ENCODE peak calls at places on chromosomes 6 and 20, in four cellular contexts. W is AG09309, T is sigmoid colon, E is left lung. V is an unnamed sample.

GRCh38 chr6:33377166-33377565 is 14.5 kb upstream of the KIFC1 start:
- DNase-seq in E (no peak), W (no peak), T (no peak), V (no peak)

GRCh38 chr6:43738877-43739641 is 31.0 kb upstream of the VEGFA start:
- DNase-seq in T (no peak), E (no peak), W (no peak), V (no peak)

GRCh38 chr20:45910670-45911485 is 1.1 kb downstream of the PLTP start:
- DNase-seq in W (peak), E (peak), T (peak), V (peak)

GRCh38 chr6:71473908-71474307 is 185.3 kb downstream of the OGFRL1 start:
- DNase-seq in W (peak), T (peak), E (peak), V (peak)

GRCh38 chr6:122696853-122697252 is 82.7 kb upstream of the FABP7 start:
- DNase-seq in T (no peak), E (no peak), W (no peak), V (peak)

GRCh38 chr6:42618686-42619085 is 54.9 kb downstream of the UBR2 start:
- DNase-seq in E (no peak), T (no peak), W (peak), V (no peak)

GRCh38 chr6:45991189-45991588 is 24.5 kb downstream of the CLIC5 start:
- DNase-seq in T (no peak), E (no peak), W (no peak), V (no peak)

GRCh38 chr20:41408986-41409385 is 42.4 kb upstream of the EMILIN3 start:
- DNase-seq in T (no peak), E (no peak), W (no peak), V (no peak)

GRCh38 chr20:41308290-41308691 is 9.2 kb downstream of the ZHX3 start:
- DNase-seq in T (no peak), W (no peak), E (no peak), V (peak)

GRCh38 chr6:62615366-62616015 is 329.5 kb upstream of the KHDRBS2 start:
- DNase-seq in W (no peak), E (peak), T (no peak), V (no peak)

GRCh38 chr6:22306741-22307466 is 10.1 kb upstream of the PRL start:
- DNase-seq in T (no peak), W (no peak), E (no peak), V (no peak)

GRCh38 chr20:36572701-36573102 is 695 bp upstream of the TGIF2 start:
- DNase-seq in W (no peak), E (no peak), T (no peak), V (no peak)

GRCh38 chr20:60976913-60977312 is 275.1 kb upstream of the CDH4 start:
- DNase-seq in T (no peak), W (no peak), E (no peak), V (no peak)

GRCh38 chr20:41249371-41249770 is 68.2 kb downstream of the ZHX3 start:
- DNase-seq in W (peak), T (peak), E (peak), V (peak)

GRCh38 chr20:38173237-38174156 is 8.4 kb upstream of the TGM2 start:
- DNase-seq in T (peak), W (peak), E (no peak), V (peak)

GRCh38 chr6:35059606-35060355 is 81.4 kb downstream of the TCP11 start:
- DNase-seq in E (no peak), W (no peak), T (no peak), V (no peak)

GRCh38 chr20:59005523-59006166 is 1.4 kb downstream of the CTSZ start:
- DNase-seq in W (no peak), T (peak), E (no peak), V (no peak)

GRCh38 chr6:83511901-83512681 is at the start of gene PRSS35:
- DNase-seq in E (peak), T (no peak), W (no peak), V (no peak)

GRCh38 chr20:46767127-46767761 is 57.8 kb downstream of the SLC2A10 start:
- DNase-seq in T (no peak), E (no peak), W (no peak), V (no peak)

GRCh38 chr6:152212437-152212836 is 405.0 kb downstream of the ESR1 start:
- DNase-seq in T (no peak), W (no peak), E (no peak), V (no peak)

GRCh38 chr20:48822879-48823385 is 4.9 kb downstream of the PREX1 start:
- DNase-seq in W (no peak), T (no peak), E (no peak), V (no peak)

GRCh38 chr6:26071135-26071534 is 16.1 kb upstream of the HFE start:
- DNase-seq in W (no peak), E (no peak), T (no peak), V (no peak)

GRCh38 chr6:37187321-37188022 is 17.5 kb downstream of the PIM1 start:
- DNase-seq in W (no peak), E (peak), T (no peak), V (no peak)

GRCh38 chr6:41122373-41122772 is 31.8 kb downstream of the TREML1 start:
- DNase-seq in T (no peak), W (no peak), E (no peak), V (no peak)

GRCh38 chr6:99790679-99791078 is 184.0 kb downstream of the PRDM13 start:
- DNase-seq in T (no peak), E (no peak), W (no peak), V (no peak)

GRCh38 chr6:161095916-161096315 is 104.3 kb downstream of the MAP3K4 start:
- DNase-seq in E (no peak), T (no peak), W (no peak), V (no peak)

GRCh38 chr6:30727920-30728605 is 7.9 kb downstream of the TUBB start:
- DNase-seq in W (no peak), E (no peak), T (no peak), V (no peak)

GRCh38 chr6:126657556-126658129 is 317.7 kb downstream of the CENPW start:
- DNase-seq in W (no peak), T (no peak), E (no peak), V (peak)

GRCh38 chr6:28941681-28942448 is 18.1 kb upstream of the TRIM27 start:
- DNase-seq in T (no peak), W (no peak), E (no peak), V (no peak)

GRCh38 chr6:153125032-153125431 is 6.0 kb downstream of the RGS17 start:
- DNase-seq in T (no peak), W (no peak), E (no peak), V (no peak)

GRCh38 chr20:47178277-47178676 is 178.2 kb downstream of the ZMYND8 start:
- DNase-seq in E (no peak), T (no peak), W (no peak), V (no peak)

GRCh38 chr6:98975331-98975891 is 27.7 kb upstream of the FBXL4 start:
- DNase-seq in W (no peak), E (no peak), T (no peak), V (no peak)

GRCh38 chr6:122984393-122984792 is 11.6 kb upstream of the CLVS2 start:
- DNase-seq in E (no peak), T (no peak), W (no peak), V (no peak)

GRCh38 chr6:30767158-30767943 is 23.0 kb upstream of the IER3 start:
- DNase-seq in W (no peak), T (no peak), E (no peak), V (no peak)

GRCh38 chr6:137764464-137764863 is 102.6 kb upstream of the TNFAIP3 start:
- DNase-seq in T (no peak), E (no peak), W (peak), V (peak)

GRCh38 chr20:23857954-23858565 is 21.5 kb downstream of the CST5 start:
- DNase-seq in T (no peak), W (no peak), E (no peak), V (no peak)

GRCh38 chr20:45592574-45593189 is 13.6 kb upstream of the WFDC8 start:
- DNase-seq in W (no peak), E (no peak), T (no peak), V (peak)

GRCh38 chr6:83365931-83366330 is 64.9 kb downstream of the ME1 start:
- DNase-seq in T (no peak), E (no peak), W (peak), V (no peak)

GRCh38 chr6:65692109-65692508 is 14.9 kb downstream of the EYS start:
- DNase-seq in W (no peak), E (no peak), T (no peak), V (no peak)

GRCh38 chr6:85678000-85678601 is 35.4 kb upstream of the SYNCRIP start:
- DNase-seq in W (no peak), E (no peak), T (no peak), V (no peak)

GRCh38 chr6:85675030-85675819 is 32.5 kb upstream of the SYNCRIP start:
- DNase-seq in E (no peak), T (no peak), W (no peak), V (peak)

GRCh38 chr6:85678602-85679444 is 36.1 kb upstream of the SYNCRIP start:
- DNase-seq in E (peak), T (peak), W (peak), V (peak)

GRCh38 chr6:85676086-85676729 is 33.5 kb upstream of the SYNCRIP start:
- DNase-seq in E (no peak), T (no peak), W (no peak), V (no peak)

GRCh38 chr6:85677243-85677956 is 34.7 kb upstream of the SYNCRIP start:
- DNase-seq in E (no peak), W (no peak), T (no peak), V (no peak)
- TF ChIP-seq CTCF in E (no peak), W (no peak), T (no peak), V (no peak)

GRCh38 chr20:25038591-25039015 is 19.3 kb downstream of the ACSS1 start:
- DNase-seq in E (no peak), W (no peak), T (no peak), V (no peak)

GRCh38 chr20:25038103-25038410 is 19.9 kb downstream of the ACSS1 start:
- DNase-seq in W (no peak), E (no peak), T (no peak), V (no peak)

GRCh38 chr20:25041813-25042530 is 16.0 kb downstream of the ACSS1 start:
- DNase-seq in E (no peak), W (no peak), T (no peak), V (no peak)

GRCh38 chr20:25039697-25040437 is 18.1 kb downstream of the ACSS1 start:
- DNase-seq in W (no peak), T (peak), E (peak), V (no peak)

DNA sequence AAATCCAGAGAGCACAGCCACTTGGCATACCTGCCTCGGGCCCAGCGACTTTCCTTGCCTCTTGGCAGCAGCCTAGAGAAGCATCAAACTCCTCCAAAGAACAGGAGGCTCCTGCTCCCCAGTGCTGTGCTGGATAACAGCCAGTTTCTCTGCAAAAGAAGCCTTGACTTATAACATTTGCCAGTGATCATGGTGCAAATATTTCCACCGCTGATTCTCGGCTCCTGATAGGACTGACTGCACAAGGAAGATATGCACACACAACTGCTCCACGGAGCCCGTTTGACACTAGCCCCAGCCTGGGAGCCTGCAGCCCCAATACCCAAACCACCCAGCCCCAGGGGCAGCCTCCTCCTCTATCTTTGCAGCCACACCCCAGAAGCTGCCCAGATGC is 17.5 kb downstream of the ACSS1 start:
- DNase-seq in T (peak), E (peak), W (no peak), V (no peak)
- H3K4me3 ChIP-seq in T (no peak), E (no peak), W (no peak), V (no peak)

GRCh38 chr6:56594699-56595098 is 48.0 kb downstream of the DST start:
- DNase-seq in T (no peak), W (no peak), E (no peak), V (no peak)

GRCh38 chr6:56595490-56596122 is 47.1 kb downstream of the DST start:
- DNase-seq in E (no peak), W (no peak), T (no peak), V (peak)

GRCh38 chr6:56593801-56594318 is 48.8 kb downstream of the DST start:
- DNase-seq in E (no peak), W (peak), T (no peak), V (no peak)
- TF ChIP-seq CTCF in E (no peak), W (no peak), T (no peak), V (no peak)

GRCh38 chr20:62727584-62728027 is 19.0 kb downstream of the NTSR1 start:
- DNase-seq in E (no peak), W (no peak), T (peak), V (no peak)
- H3K4me3 ChIP-seq in E (no peak), W (no peak), T (no peak), V (no peak)

GRCh38 chr6:3258201-3258600 is 546 bp upstream of the PSMG4 start:
- DNase-seq in W (no peak), T (no peak), E (no peak), V (no peak)

GRCh38 chr6:3260772-3261517 is 2.2 kb downstream of the PSMG4 start:
- DNase-seq in W (no peak), E (no peak), T (no peak), V (no peak)

GRCh38 chr6:3260296-3260695 is 1.5 kb downstream of the PSMG4 start:
- DNase-seq in W (no peak), E (no peak), T (no peak), V (no peak)

GRCh38 chr6:3258720-3259490 is at the start of gene PSMG4:
- DNase-seq in W (peak), T (peak), E (peak), V (no peak)

DNA sequence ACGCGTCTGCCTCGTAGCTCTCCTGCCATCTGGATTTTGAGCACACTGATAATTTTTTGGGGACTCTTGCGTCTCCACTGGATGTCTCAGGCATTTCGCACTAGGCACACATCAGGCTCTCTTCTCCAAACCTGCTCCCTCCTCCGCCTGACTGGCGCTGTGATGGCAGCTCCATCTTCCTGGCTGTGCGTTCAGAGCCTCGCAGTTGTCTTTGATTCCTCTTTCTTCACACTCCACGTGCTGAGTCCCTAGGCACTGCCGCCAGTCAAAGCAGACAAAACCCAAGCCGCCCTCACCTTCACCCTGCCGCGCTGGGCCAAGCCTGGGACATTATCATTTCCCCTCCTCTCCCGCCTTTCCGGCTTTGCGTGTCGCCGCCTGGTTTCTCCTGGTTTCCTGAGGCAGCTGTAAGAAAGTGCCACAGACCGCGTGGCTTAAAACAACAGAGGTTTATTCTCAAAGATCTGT is 778 bp downstream of the PSMG4 start:
- DNase-seq in W (no peak), E (no peak), T (no peak), V (no peak)
- TF ChIP-seq CTCF in W (no peak), E (no peak), T (peak), V (peak)

DNA sequence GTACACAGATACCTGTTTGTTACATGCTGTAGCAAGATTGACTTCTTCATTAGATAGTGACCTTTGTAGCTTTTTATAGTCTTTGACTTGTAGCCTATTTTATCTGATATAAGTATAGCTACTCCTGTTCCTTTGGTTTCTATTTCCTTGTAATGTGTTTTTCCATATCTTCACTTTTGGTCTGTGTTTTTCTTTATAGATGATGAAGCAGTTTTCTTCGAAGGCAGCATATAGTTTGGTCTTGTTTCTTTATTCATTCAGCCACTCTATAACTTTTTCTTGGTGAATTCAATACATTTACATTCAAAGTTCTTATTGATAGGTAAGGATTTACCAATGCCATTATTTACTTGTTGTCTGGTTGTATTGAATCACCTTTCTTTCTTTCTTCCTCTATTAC is 1357.3 kb upstream of the EYS start:
- DNase-seq in E (no peak), T (no peak), W (no peak), V (no peak)
- H3K4me3 ChIP-seq in E (no peak), T (no peak), W (no peak), V (no peak)

GRCh38 chr20:63886921-63887320 is 8.0 kb upstream of the DNAJC5 start:
- DNase-seq in E (no peak), W (no peak), T (no peak), V (no peak)
- TF ChIP-seq CTCF in E (no peak), W (no peak), T (no peak), V (no peak)

V was measured in kidney epithelial cell.